ENCODE peak calls at places on chromosome 17, in five cellular contexts. A is EL; J is HT-29; R is amniotic epithelial cell; H is stimulated activated naive CD8-positive, alpha-beta T cell treated with anti-CD3 and anti-CD28 coated beads, Interleukin-15, Interleukin-2, amounts not matched to agents 100 U/mL and 50 U/mL, for 24 hours. P is an unnamed sample.

GRCh38 chr17:47239663-47240374 is 13.8 kb upstream of the ITGB3 start:
- DNase-seq in A (peak), J (peak), R (peak), H (no peak), P (peak)

GRCh38 chr17:7237266-7237760 is 1.9 kb downstream of the PHF23 start:
- DNase-seq in A (no peak), J (no peak), R (no peak), H (no peak), P (no peak)

GRCh38 chr17:76452102-76452645 is 778 bp downstream of the UBE2O start:
- DNase-seq in A (peak), J (peak), R (no peak), H (no peak), P (no peak)

GRCh38 chr17:40614431-40615294 is 33.0 kb downstream of the SMARCE1 start:
- DNase-seq in A (no peak), J (no peak), R (no peak), H (peak), P (no peak)

GRCh38 chr17:27564463-27564862 is 66.5 kb upstream of the LGALS9 start:
- DNase-seq in A (no peak), J (no peak), R (no peak), H (no peak), P (no peak)

GRCh38 chr17:42814633-42815399 is 9.3 kb downstream of the BECN1 start:
- DNase-seq in A (peak), J (no peak), R (peak), H (no peak), P (no peak)

GRCh38 chr17:848402-848801 is 66.2 kb downstream of the MRM3 start:
- DNase-seq in A (no peak), J (no peak), R (no peak), H (no peak), P (no peak)

GRCh38 chr17:21129023-21129681 is 2.4 kb downstream of the DHRS7B start:
- DNase-seq in A (peak), J (peak), R (peak), H (no peak), P (no peak)

GRCh38 chr17:19015428-19015827 is 10.9 kb upstream of the FAM83G start:
- DNase-seq in A (no peak), J (no peak), R (no peak), H (no peak), P (no peak)

GRCh38 chr17:42266918-42267766 is 9.0 kb downstream of the STAT5B start:
- DNase-seq in A (peak), J (peak), R (peak), H (no peak), P (no peak)

GRCh38 chr17:66952031-66952524 is 12.4 kb upstream of the CACNG4 start:
- DNase-seq in A (peak), J (peak), R (peak), H (no peak), P (no peak)

GRCh38 chr17:51630101-51630671 is 369.8 kb downstream of the UTP18 start:
- DNase-seq in A (no peak), J (no peak), R (no peak), H (no peak), P (no peak)

P was measured in nucleus accumbens.